ENCODE peak calls at places on chromosome 15, in five cellular contexts. One of them, this sample, is unnamed.
A peak's percentile ranks its signal among the peaks of the same experiment; 100 is the strongest.

GRCh38 chr15:95192923-95193322 is 961.6 kb downstream of the MCTP2 start:
- DNase-seq in breast epithelium: no peak
- DNase-seq in GOT3: no peak
- DNase-seq in GM20000: no peak
- DNase-seq in fibroblast of mammary gland: peak; percentile 11
- DNase-seq in this sample: no peak

GRCh38 chr15:43440721-43441281 is 52.2 kb downstream of the TP53BP1 start:
- DNase-seq in breast epithelium: peak; percentile 62
- DNase-seq in GOT3: peak; percentile 32
- DNase-seq in GM20000: peak; percentile 44
- DNase-seq in fibroblast of mammary gland: peak; percentile 98
- DNase-seq in this sample: peak; percentile 29

GRCh38 chr15:32659340-32659831 is 17.9 kb downstream of the SCG5 start:
- DNase-seq in breast epithelium: peak; percentile 57
- DNase-seq in GOT3: peak; percentile 22
- DNase-seq in GM20000: no peak
- DNase-seq in fibroblast of mammary gland: peak; percentile 78
- DNase-seq in this sample: no peak

GRCh38 chr15:77505556-77505955 is 84.9 kb downstream of the HMG20A start:
- DNase-seq in breast epithelium: no peak
- DNase-seq in GOT3: no peak
- DNase-seq in GM20000: no peak
- DNase-seq in fibroblast of mammary gland: no peak
- DNase-seq in this sample: no peak

GRCh38 chr15:31609243-31609642 is 282.6 kb downstream of the KLF13 start:
- DNase-seq in breast epithelium: no peak
- DNase-seq in GOT3: no peak
- DNase-seq in GM20000: no peak
- DNase-seq in fibroblast of mammary gland: peak; percentile 24
- DNase-seq in this sample: no peak

GRCh38 chr15:62439543-62440016 is 274.5 kb upstream of the C2CD4B start:
- DNase-seq in breast epithelium: no peak
- DNase-seq in GOT3: no peak
- DNase-seq in GM20000: no peak
- DNase-seq in fibroblast of mammary gland: peak; percentile 88
- DNase-seq in this sample: no peak

GRCh38 chr15:59300618-59301139 is 72.0 kb downstream of the MYO1E start:
- DNase-seq in breast epithelium: no peak
- DNase-seq in GOT3: no peak
- DNase-seq in GM20000: no peak
- DNase-seq in fibroblast of mammary gland: no peak
- DNase-seq in this sample: no peak

GRCh38 chr15:41512512-41513281 is 930 bp downstream of the LTK start:
- DNase-seq in breast epithelium: no peak
- DNase-seq in GOT3: no peak
- DNase-seq in GM20000: peak; percentile 65
- DNase-seq in fibroblast of mammary gland: no peak
- DNase-seq in this sample: peak; percentile 88

GRCh38 chr15:87228460-87228859 is 1028.1 kb downstream of the NTRK3 start:
- DNase-seq in breast epithelium: no peak
- DNase-seq in GOT3: no peak
- DNase-seq in GM20000: no peak
- DNase-seq in fibroblast of mammary gland: no peak
- DNase-seq in this sample: no peak

GRCh38 chr15:70351391-70351790 is 253.7 kb upstream of the TLE3 start:
- DNase-seq in breast epithelium: no peak
- DNase-seq in GOT3: no peak
- DNase-seq in GM20000: no peak
- DNase-seq in fibroblast of mammary gland: no peak
- DNase-seq in this sample: no peak

GRCh38 chr15:50077655-50078054 is 41.4 kb downstream of the ATP8B4 start:
- DNase-seq in breast epithelium: no peak
- DNase-seq in GOT3: no peak
- DNase-seq in GM20000: no peak
- DNase-seq in fibroblast of mammary gland: no peak
- DNase-seq in this sample: no peak

GRCh38 chr15:76346666-76347506 is 10.3 kb downstream of the ISL2 start:
- DNase-seq in breast epithelium: no peak
- DNase-seq in GOT3: no peak
- DNase-seq in GM20000: peak; percentile 39
- DNase-seq in fibroblast of mammary gland: no peak
- DNase-seq in this sample: peak; percentile 85

GRCh38 chr15:59247364-59247763 is 40.7 kb downstream of the LDHAL6B start:
- DNase-seq in breast epithelium: no peak
- DNase-seq in GOT3: no peak
- DNase-seq in GM20000: no peak
- DNase-seq in fibroblast of mammary gland: peak; percentile 76
- DNase-seq in this sample: no peak

GRCh38 chr15:77503240-77503639 is 82.6 kb downstream of the HMG20A start:
- DNase-seq in breast epithelium: no peak
- DNase-seq in GOT3: no peak
- DNase-seq in GM20000: no peak
- DNase-seq in fibroblast of mammary gland: no peak
- DNase-seq in this sample: no peak

GRCh38 chr15:59532770-59533379 is 78.7 kb upstream of the GCNT3 start:
- DNase-seq in breast epithelium: no peak
- DNase-seq in GOT3: no peak
- DNase-seq in GM20000: peak; percentile 33
- DNase-seq in fibroblast of mammary gland: peak; percentile 46
- DNase-seq in this sample: no peak

GRCh38 chr15:69615756-69616155 is 163.1 kb downstream of the RPLP1 start:
- DNase-seq in breast epithelium: no peak
- DNase-seq in GOT3: no peak
- DNase-seq in GM20000: no peak
- DNase-seq in fibroblast of mammary gland: no peak
- DNase-seq in this sample: no peak

GRCh38 chr15:33968224-33968623 is at the start of gene CHRM5:
- DNase-seq in breast epithelium: no peak
- DNase-seq in GOT3: no peak
- DNase-seq in GM20000: no peak
- DNase-seq in fibroblast of mammary gland: no peak
- DNase-seq in this sample: no peak

GRCh38 chr15:66023322-66023972 is 154.2 kb downstream of the RAB11A start:
- DNase-seq in breast epithelium: no peak
- DNase-seq in GOT3: no peak
- DNase-seq in GM20000: no peak
- DNase-seq in fibroblast of mammary gland: no peak
- DNase-seq in this sample: no peak

GRCh38 chr15:84835661-84836384 is 18.7 kb downstream of the ALPK3 start:
- DNase-seq in breast epithelium: no peak
- DNase-seq in GOT3: no peak
- DNase-seq in GM20000: no peak
- DNase-seq in fibroblast of mammary gland: no peak
- DNase-seq in this sample: no peak

GRCh38 chr15:77538011-77538410 is 94.7 kb downstream of the LINGO1 start:
- DNase-seq in breast epithelium: no peak
- DNase-seq in GOT3: no peak
- DNase-seq in GM20000: peak; percentile 78
- DNase-seq in fibroblast of mammary gland: no peak
- DNase-seq in this sample: no peak

GRCh38 chr15:89690276-89691218 is at the start of the genes PEX11A and WDR93:
- DNase-seq in breast epithelium: peak; percentile 81
- DNase-seq in GOT3: no peak
- DNase-seq in GM20000: peak; percentile 84
- DNase-seq in fibroblast of mammary gland: peak; percentile 58
- DNase-seq in this sample: peak; percentile 91

GRCh38 chr15:49918106-49918505 is 200.9 kb downstream of the ATP8B4 start:
- DNase-seq in breast epithelium: no peak
- DNase-seq in GOT3: no peak
- DNase-seq in GM20000: no peak
- DNase-seq in fibroblast of mammary gland: peak; percentile 70
- DNase-seq in this sample: no peak

GRCh38 chr15:64651573-64652260 is 123.7 kb downstream of the RBPMS2 start:
- DNase-seq in breast epithelium: no peak
- DNase-seq in GOT3: no peak
- DNase-seq in GM20000: peak; percentile 59
- DNase-seq in fibroblast of mammary gland: no peak
- DNase-seq in this sample: no peak

GRCh38 chr15:89129123-89129815 is 41.0 kb downstream of the ABHD2 start:
- DNase-seq in breast epithelium: no peak
- DNase-seq in GOT3: no peak
- DNase-seq in GM20000: peak; percentile 65
- DNase-seq in fibroblast of mammary gland: peak; percentile 40
- DNase-seq in this sample: peak; percentile 67

GRCh38 chr15:67386947-67387346 is 132.4 kb downstream of the IQCH start:
- DNase-seq in breast epithelium: no peak
- DNase-seq in GOT3: no peak
- DNase-seq in GM20000: no peak
- DNase-seq in fibroblast of mammary gland: no peak
- DNase-seq in this sample: no peak

GRCh38 chr15:31397851-31398661 is 71.4 kb downstream of the KLF13 start:
- DNase-seq in breast epithelium: peak; percentile 73
- DNase-seq in GOT3: no peak
- DNase-seq in GM20000: peak; percentile 9
- DNase-seq in fibroblast of mammary gland: no peak
- DNase-seq in this sample: no peak

GRCh38 chr15:31367730-31368344 is 41.2 kb downstream of the KLF13 start:
- DNase-seq in breast epithelium: no peak
- DNase-seq in GOT3: no peak
- DNase-seq in GM20000: peak; percentile 66
- DNase-seq in fibroblast of mammary gland: no peak
- DNase-seq in this sample: no peak

GRCh38 chr15:43276563-43277200 is 10.0 kb upstream of the TGM5 start:
- DNase-seq in breast epithelium: no peak
- DNase-seq in GOT3: no peak
- DNase-seq in GM20000: no peak
- DNase-seq in fibroblast of mammary gland: no peak
- DNase-seq in this sample: no peak

GRCh38 chr15:101309436-101310162 is 14.6 kb upstream of the SNRPA1 start:
- DNase-seq in breast epithelium: no peak
- DNase-seq in GOT3: no peak
- DNase-seq in GM20000: no peak
- DNase-seq in fibroblast of mammary gland: no peak
- DNase-seq in this sample: peak; percentile 12

GRCh38 chr15:78750566-78750965 is 60.7 kb downstream of the ADAMTS7 start:
- DNase-seq in breast epithelium: no peak
- DNase-seq in GOT3: no peak
- DNase-seq in GM20000: no peak
- DNase-seq in fibroblast of mammary gland: peak; percentile 3
- DNase-seq in this sample: no peak

GRCh38 chr15:96121521-96121920 is 209.0 kb upstream of the NR2F2 start:
- DNase-seq in breast epithelium: no peak
- DNase-seq in GOT3: no peak
- DNase-seq in GM20000: no peak
- DNase-seq in fibroblast of mammary gland: peak; percentile 49
- DNase-seq in this sample: no peak

GRCh38 chr15:57100136-57100539 is 181.7 kb downstream of the TCF12 start:
- DNase-seq in breast epithelium: no peak
- DNase-seq in GOT3: no peak
- DNase-seq in GM20000: no peak
- DNase-seq in fibroblast of mammary gland: no peak
- DNase-seq in this sample: no peak

This sample was measured in upper lobe of left lung.